ENCODE peak calls at places on chromosome 9, in five cellular contexts. One of them, this sample, is unnamed.

GRCh38 chr9:4027616-4028015 is 272.3 kb downstream of the GLIS3 start:
- DNase-seq in spleen: no peak
- DNase-seq in AG04449: no peak
- DNase-seq in fibroblast of mammary gland: no peak
- DNase-seq in CD8-positive, alpha-beta T cell: no peak
- DNase-seq in this sample: no peak

GRCh38 chr9:93117924-93118862 is 15.9 kb downstream of the NINJ1 start:
- DNase-seq in spleen: peak; percentile 67
- DNase-seq in AG04449: no peak
- DNase-seq in fibroblast of mammary gland: no peak
- DNase-seq in CD8-positive, alpha-beta T cell: no peak
- DNase-seq in this sample: no peak

GRCh38 chr9:103789686-103790085 is 304.4 kb upstream of the SMC2 start:
- DNase-seq in spleen: no peak
- DNase-seq in AG04449: no peak
- DNase-seq in fibroblast of mammary gland: peak; percentile 44
- DNase-seq in CD8-positive, alpha-beta T cell: no peak
- DNase-seq in this sample: no peak

GRCh38 chr9:14056235-14056930 is 257.6 kb downstream of the NFIB start:
- DNase-seq in spleen: no peak
- DNase-seq in AG04449: no peak
- DNase-seq in fibroblast of mammary gland: no peak
- DNase-seq in CD8-positive, alpha-beta T cell: no peak
- DNase-seq in this sample: no peak

GRCh38 chr9:37617837-37618236 is 25.4 kb upstream of the TOMM5 start:
- DNase-seq in spleen: no peak
- DNase-seq in AG04449: peak; percentile 33
- DNase-seq in fibroblast of mammary gland: no peak
- DNase-seq in CD8-positive, alpha-beta T cell: no peak
- DNase-seq in this sample: no peak

GRCh38 chr9:2158111-2158610 is 143.0 kb downstream of the SMARCA2 start:
- DNase-seq in spleen: peak; percentile 81
- DNase-seq in AG04449: no peak
- DNase-seq in fibroblast of mammary gland: peak; percentile 80
- DNase-seq in CD8-positive, alpha-beta T cell: peak; percentile 44
- DNase-seq in this sample: no peak

GRCh38 chr9:135294826-135295225 is 184.8 kb upstream of the PPP1R26 start:
- DNase-seq in spleen: peak; percentile 33
- DNase-seq in AG04449: no peak
- DNase-seq in fibroblast of mammary gland: no peak
- DNase-seq in CD8-positive, alpha-beta T cell: no peak
- DNase-seq in this sample: no peak

GRCh38 chr9:124355032-124355940 is 60.0 kb downstream of the PSMB7 start:
- DNase-seq in spleen: no peak
- DNase-seq in AG04449: no peak
- DNase-seq in fibroblast of mammary gland: no peak
- DNase-seq in CD8-positive, alpha-beta T cell: no peak
- DNase-seq in this sample: no peak

GRCh38 chr9:124928116-124928515 is 12.8 kb downstream of the GOLGA1 start:
- DNase-seq in spleen: no peak
- DNase-seq in AG04449: no peak
- DNase-seq in fibroblast of mammary gland: no peak
- DNase-seq in CD8-positive, alpha-beta T cell: no peak
- DNase-seq in this sample: no peak

GRCh38 chr9:132069046-132069898 is 10.4 kb downstream of the MED27 start:
- DNase-seq in spleen: no peak
- DNase-seq in AG04449: peak; percentile 60
- DNase-seq in fibroblast of mammary gland: no peak
- DNase-seq in CD8-positive, alpha-beta T cell: no peak
- DNase-seq in this sample: no peak

DNA sequence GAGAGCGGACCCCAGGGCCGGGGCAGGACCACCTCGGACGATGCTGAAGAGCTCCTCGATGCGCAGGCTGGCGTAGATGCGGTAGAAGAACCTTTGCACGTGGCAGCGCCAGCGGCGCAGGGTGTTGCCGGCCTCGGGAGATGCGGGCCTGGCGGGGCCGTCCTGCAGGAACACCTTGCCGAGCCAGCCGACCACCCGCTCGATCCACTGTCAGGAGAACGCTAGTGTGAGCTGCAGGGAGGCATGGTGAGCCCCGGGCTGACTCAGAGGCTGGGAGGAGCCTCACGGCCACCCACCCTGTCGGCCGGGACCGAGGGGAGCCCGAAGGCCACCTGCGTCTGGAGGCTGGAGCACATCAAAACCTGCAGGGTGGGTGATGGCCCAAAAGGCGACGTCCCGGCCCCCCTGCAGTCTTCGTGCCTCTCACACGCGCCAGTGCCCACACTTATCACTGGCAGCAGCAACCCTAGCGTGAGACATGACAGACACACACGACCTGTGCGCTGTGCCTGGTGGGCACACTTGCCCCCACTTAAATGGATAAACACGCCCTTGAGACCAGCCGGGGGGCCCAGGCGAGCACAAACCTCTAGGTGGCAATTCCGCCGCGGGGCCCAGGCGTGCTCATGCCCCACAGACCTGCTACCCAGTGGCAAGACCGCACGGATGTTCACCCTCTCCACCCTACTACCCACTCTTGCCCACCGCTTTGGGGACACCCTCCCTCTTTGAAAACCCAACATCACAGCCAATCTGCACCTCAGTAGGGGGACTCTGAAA is 3.3 kb downstream of the ANAPC2 start:
- DNase-seq in spleen: no peak
- DNase-seq in AG04449: no peak
- DNase-seq in fibroblast of mammary gland: no peak
- DNase-seq in CD8-positive, alpha-beta T cell: no peak
- DNase-seq in this sample: no peak
- TF ChIP-seq CTCF in spleen: no peak
- TF ChIP-seq CTCF in AG04449: no peak
- TF ChIP-seq CTCF in fibroblast of mammary gland: no peak
- TF ChIP-seq CTCF in CD8-positive, alpha-beta T cell: no peak
- TF ChIP-seq CTCF in this sample: no peak

GRCh38 chr9:137575382-137575724 is 3.4 kb downstream of the DPH7 start:
- DNase-seq in spleen: no peak
- DNase-seq in AG04449: no peak
- DNase-seq in fibroblast of mammary gland: peak; percentile 55
- DNase-seq in CD8-positive, alpha-beta T cell: no peak
- DNase-seq in this sample: no peak
- TF ChIP-seq CTCF in spleen: no peak
- TF ChIP-seq CTCF in AG04449: no peak
- TF ChIP-seq CTCF in fibroblast of mammary gland: no peak
- TF ChIP-seq CTCF in CD8-positive, alpha-beta T cell: no peak
- TF ChIP-seq CTCF in this sample: no peak

GRCh38 chr9:95379630-95380029 is 62.1 kb upstream of the FANCC start:
- DNase-seq in spleen: no peak
- DNase-seq in AG04449: no peak
- DNase-seq in fibroblast of mammary gland: no peak
- DNase-seq in CD8-positive, alpha-beta T cell: no peak
- DNase-seq in this sample: no peak
- TF ChIP-seq CTCF in spleen: no peak
- TF ChIP-seq CTCF in AG04449: no peak
- TF ChIP-seq CTCF in fibroblast of mammary gland: no peak
- TF ChIP-seq CTCF in CD8-positive, alpha-beta T cell: peak; percentile 33
- TF ChIP-seq CTCF in this sample: no peak

DNA sequence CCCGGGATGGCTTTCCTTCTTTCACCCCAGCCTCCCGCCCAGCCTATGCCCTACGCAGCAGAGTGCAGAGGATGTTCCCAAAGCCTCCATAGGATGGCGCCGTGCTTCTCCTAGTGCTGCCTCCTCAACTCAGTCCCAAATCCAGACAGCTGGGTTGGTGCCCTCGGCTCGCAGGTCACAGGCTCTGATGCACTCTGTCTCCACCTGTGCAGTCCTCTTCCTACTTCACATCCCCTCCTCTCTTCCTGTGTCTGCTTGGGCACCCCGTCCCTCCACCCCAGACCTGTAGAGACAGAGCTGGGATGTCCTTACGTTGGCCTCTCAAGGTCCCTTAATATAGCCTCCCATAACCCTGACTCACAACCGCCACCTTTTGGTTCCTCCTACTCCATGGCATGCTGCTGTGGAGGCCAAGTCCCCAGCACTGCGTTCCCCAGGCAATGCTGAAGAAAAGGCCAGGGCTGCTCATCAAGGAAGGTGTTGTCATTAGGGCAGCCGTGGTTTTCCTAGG is 314.4 kb downstream of the GADD45G start:
- DNase-seq in spleen: no peak
- DNase-seq in AG04449: no peak
- DNase-seq in fibroblast of mammary gland: no peak
- DNase-seq in CD8-positive, alpha-beta T cell: no peak
- DNase-seq in this sample: no peak
- TF ChIP-seq CTCF in spleen: no peak
- TF ChIP-seq CTCF in AG04449: no peak
- TF ChIP-seq CTCF in fibroblast of mammary gland: no peak
- TF ChIP-seq CTCF in CD8-positive, alpha-beta T cell: no peak
- TF ChIP-seq CTCF in this sample: no peak

GRCh38 chr9:8860925-8861324 is 1061.3 kb upstream of the DMAC1 start:
- DNase-seq in spleen: no peak
- DNase-seq in AG04449: no peak
- DNase-seq in fibroblast of mammary gland: peak; percentile 86
- DNase-seq in CD8-positive, alpha-beta T cell: no peak
- DNase-seq in this sample: no peak
- TF ChIP-seq CTCF in spleen: no peak
- TF ChIP-seq CTCF in AG04449: no peak
- TF ChIP-seq CTCF in fibroblast of mammary gland: peak; percentile 42
- TF ChIP-seq CTCF in CD8-positive, alpha-beta T cell: no peak
- TF ChIP-seq CTCF in this sample: no peak